ENCODE peak calls at places on chromosomes 4 and X, in ten cellular contexts. T is tibial artery, X is heart right ventricle, F is Calu3, Y is mesothelial cell of epicardium, I is body of pancreas, D is fibroblast of the aortic adventitia, J is ovary, C is astrocyte of the spinal cord, V is AG09309. H is an unnamed sample.

GRCh38 chrX:153728095-153728494 is 3.4 kb downstream of the ABCD1 start:
- DNase-seq in T (no peak), X (no peak), F (no peak), Y (no peak), I (peak; percentile 11), D (no peak), J (no peak), C (no peak), V (no peak), H (no peak)

GRCh38 chr4:44988011-44988410 is 261.7 kb upstream of the GNPDA2 start:
- DNase-seq in T (no peak), X (no peak), F (no peak), Y (no peak), I (no peak), D (no peak), J (no peak), C (no peak), V (no peak), H (no peak)

GRCh38 chr4:84678976-84679744 is 96.2 kb downstream of the CDS1 start:
- DNase-seq in T (peak; percentile 72), X (no peak), F (no peak), Y (no peak), I (no peak), D (peak; percentile 25), J (no peak), C (no peak), V (no peak), H (no peak)

GRCh38 chrX:103073442-103073841 is 9.5 kb upstream of the BEX1 start:
- DNase-seq in T (no peak), X (no peak), F (no peak), Y (no peak), I (no peak), D (peak; percentile 7), J (no peak), C (no peak), V (no peak), H (no peak)

GRCh38 chrX:15853586-15854079 is 980 bp downstream of the AP1S2 start:
- DNase-seq in T (no peak), X (no peak), F (no peak), Y (no peak), I (no peak), D (no peak), J (no peak), C (peak; percentile 19), V (no peak), H (peak; percentile 8)

GRCh38 chr4:170420255-170420693 is 330.5 kb upstream of the AADAT start:
- DNase-seq in T (no peak), X (no peak), F (peak; percentile 13), Y (no peak), I (no peak), D (no peak), J (no peak), C (no peak), V (no peak), H (no peak)

GRCh38 chr4:152077582-152077981 is 316.8 kb upstream of the GATB start:
- DNase-seq in T (no peak), X (no peak), F (no peak), Y (no peak), I (no peak), D (no peak), J (no peak), C (no peak), V (no peak), H (no peak)

GRCh38 chr4:77172336-77172735 is 15.3 kb downstream of the CCNG2 start:
- DNase-seq in T (no peak), X (no peak), F (no peak), Y (no peak), I (no peak), D (peak; percentile 78), J (no peak), C (peak; percentile 87), V (peak; percentile 94), H (no peak)

GRCh38 chrX:44770111-44770510 is 73.7 kb upstream of the DUSP21 start:
- DNase-seq in T (no peak), X (no peak), F (no peak), Y (no peak), I (no peak), D (peak; percentile 30), J (no peak), C (no peak), V (no peak), H (no peak)

GRCh38 chr4:14167876-14168510 is 540.5 kb upstream of the BOD1L1 start:
- DNase-seq in T (no peak), X (no peak), F (no peak), Y (no peak), I (no peak), D (peak; percentile 59), J (no peak), C (peak; percentile 32), V (no peak), H (no peak)

GRCh38 chrX:153621949-153622598 is 23.1 kb upstream of the CCNQ start:
- DNase-seq in T (no peak), X (no peak), F (no peak), Y (no peak), I (no peak), D (no peak), J (no peak), C (no peak), V (no peak), H (no peak)

GRCh38 chr4:159106636-159107035 is 3.8 kb downstream of the RAPGEF2 start:
- DNase-seq in T (no peak), X (no peak), F (no peak), Y (no peak), I (no peak), D (no peak), J (no peak), C (peak; percentile 33), V (no peak), H (no peak)

GRCh38 chrX:150018931-150019331 is 80.6 kb upstream of the EOLA2 start:
- DNase-seq in T (no peak), X (no peak), F (no peak), Y (no peak), I (no peak), D (peak; percentile 32), J (no peak), C (no peak), V (peak; percentile 27), H (no peak)

GRCh38 chr4:92317047-92317446 is 13.3 kb downstream of the GRID2 start:
- DNase-seq in T (no peak), X (no peak), F (no peak), Y (no peak), I (no peak), D (no peak), J (no peak), C (no peak), V (no peak), H (no peak)

DNA sequence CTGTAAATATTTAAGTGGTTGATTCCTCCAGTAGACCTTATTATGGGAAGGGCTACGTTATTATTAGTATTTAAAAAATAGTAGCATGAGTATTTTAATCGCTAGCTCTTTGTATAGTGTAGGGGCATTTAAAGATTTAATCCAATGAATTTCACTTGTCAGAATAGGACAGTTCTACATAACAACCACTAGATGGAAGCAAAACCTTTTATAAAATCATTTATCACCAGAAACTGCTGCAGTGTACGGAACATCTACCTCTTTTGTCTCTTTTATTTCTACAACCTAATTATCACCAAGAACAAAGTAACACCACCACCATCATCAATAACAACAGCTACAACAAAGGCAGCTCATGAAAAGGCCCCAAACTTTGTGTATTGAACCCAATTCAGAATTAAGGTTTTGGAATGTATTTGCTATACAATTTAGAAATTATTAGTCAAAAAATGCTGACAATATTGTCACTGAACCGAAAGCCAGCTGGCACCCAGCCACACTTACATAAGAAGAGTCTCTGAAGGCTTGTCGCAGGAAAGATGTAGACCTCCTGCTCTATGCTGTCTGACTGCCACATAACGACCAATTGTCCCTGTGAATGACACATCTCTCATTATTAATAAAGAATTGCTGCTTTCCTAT is 260.9 kb upstream of the RPS6KA3 start:
- DNase-seq in T (no peak), X (peak; percentile 6), F (no peak), Y (no peak), I (no peak), D (peak; percentile 53), J (peak; percentile 15), C (peak; percentile 32), V (no peak), H (no peak)
- TF ChIP-seq CTCF in T (peak; percentile 46), X (peak; percentile 7), F (peak; percentile 37), Y (peak; percentile 90), I (peak; percentile 74), D (peak; percentile 49), J (peak; percentile 10), C (peak; percentile 49), V (peak; percentile 31), H (peak; percentile 71)

DNA sequence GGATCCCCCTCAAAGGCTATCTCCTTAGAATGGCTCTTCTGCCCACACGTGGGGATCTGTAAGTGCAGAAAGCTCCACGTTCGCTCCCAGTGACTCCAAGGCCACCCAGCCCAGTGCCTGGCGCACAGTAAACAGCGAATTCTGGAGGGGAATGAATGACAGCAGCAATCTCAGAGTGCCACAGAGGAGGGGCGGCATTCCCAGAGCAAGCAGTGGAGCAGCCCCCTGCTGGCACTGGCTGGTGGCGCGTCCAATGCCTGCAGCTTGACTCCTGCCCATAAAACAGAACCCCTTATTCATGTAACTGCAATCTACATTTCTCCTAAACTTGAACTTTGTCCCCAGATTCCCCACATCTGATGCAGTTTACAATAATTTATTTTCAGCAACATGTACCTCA is 6.9 kb upstream of the HELT start:
- DNase-seq in T (no peak), X (no peak), F (peak; percentile 61), Y (no peak), I (no peak), D (no peak), J (no peak), C (no peak), V (no peak), H (peak; percentile 72)
- TF ChIP-seq CTCF in T (no peak), X (no peak), F (peak; percentile 57), Y (peak; percentile 35), I (peak; percentile 49), D (peak; percentile 47), J (no peak), C (peak; percentile 57), V (peak; percentile 32), H (peak; percentile 73)

DNA sequence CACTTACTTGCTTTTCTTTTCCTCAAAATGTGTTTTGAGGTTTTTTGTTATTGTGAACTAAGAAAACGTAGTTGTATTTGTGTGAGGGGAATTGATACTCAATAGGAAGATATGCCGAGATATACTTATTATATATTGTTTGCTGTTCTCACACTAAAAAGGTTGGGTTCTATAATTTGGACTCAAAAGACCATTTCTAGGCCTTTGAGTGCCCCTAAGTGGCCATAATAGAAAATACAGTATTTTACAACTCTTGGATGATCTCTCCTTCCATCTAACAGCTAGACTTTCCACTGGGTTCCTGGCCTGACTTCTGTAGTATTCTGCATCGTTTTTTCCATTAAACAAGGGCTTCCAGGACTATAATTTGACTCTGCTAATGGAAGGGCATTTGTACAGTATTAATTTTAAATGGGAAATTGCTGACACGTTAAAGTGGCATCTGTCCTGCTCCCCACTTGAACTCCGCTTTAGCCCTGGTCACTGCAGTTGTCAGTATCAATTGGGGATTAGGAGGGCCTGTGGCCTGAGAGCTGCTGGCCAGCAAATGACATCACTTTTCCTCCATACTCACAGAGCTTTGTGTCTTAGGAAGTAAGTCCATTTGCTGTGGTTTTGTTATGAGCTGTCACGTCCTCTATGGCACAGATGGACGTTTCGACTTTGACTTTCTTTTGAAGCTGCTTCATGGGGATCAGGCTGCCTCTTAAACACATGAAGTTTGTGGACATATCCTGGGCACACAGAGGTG is 176.9 kb downstream of the SLIT2 start:
- DNase-seq in T (no peak), X (no peak), F (no peak), Y (no peak), I (no peak), D (peak; percentile 69), J (no peak), C (peak; percentile 40), V (no peak), H (no peak)
- TF ChIP-seq CTCF in T (peak; percentile 18), X (no peak), F (no peak), Y (no peak), I (peak; percentile 20), D (peak; percentile 41), J (no peak), C (peak; percentile 27), V (peak; percentile 23), H (peak; percentile 35)

GRCh38 chrX:74422576-74423288 is 1.4 kb downstream of the SLC16A2 start:
- DNase-seq in T (peak; percentile 83), X (peak; percentile 51), F (peak; percentile 1), Y (peak; percentile 65), I (peak; percentile 55), D (peak; percentile 56), J (peak; percentile 64), C (peak; percentile 66), V (peak; percentile 14), H (peak; percentile 67)
- TF ChIP-seq CTCF in T (peak; percentile 9), X (no peak), F (no peak), Y (no peak), I (peak; percentile 6), D (peak; percentile 19), J (no peak), C (peak; percentile 28), V (peak; percentile 30), H (no peak)